ENCODE peak calls at places on chromosomes 2 and 18, in six cellular contexts. One of them, this sample, is unnamed.
A peak's percentile ranks its signal among the peaks of the same experiment; 100 is the strongest.

GRCh38 chr2:166090346-166090745 is 37.5 kb downstream of the SCN1A start:
- DNase-seq in body of pancreas: no peak
- DNase-seq in lower leg skin: no peak
- DNase-seq in spleen: no peak
- DNase-seq in transverse colon: no peak
- DNase-seq in IMR-90: peak; percentile 48
- DNase-seq in this sample: no peak

GRCh38 chr2:42102606-42103450 is 55.0 kb downstream of the PKDCC start:
- DNase-seq in body of pancreas: peak; percentile 66
- DNase-seq in lower leg skin: peak; percentile 88
- DNase-seq in spleen: peak; percentile 91
- DNase-seq in transverse colon: peak; percentile 61
- DNase-seq in IMR-90: no peak
- DNase-seq in this sample: no peak

GRCh38 chr2:219743548-219743947 is 116.1 kb downstream of the SLC4A3 start:
- DNase-seq in body of pancreas: no peak
- DNase-seq in lower leg skin: no peak
- DNase-seq in spleen: no peak
- DNase-seq in transverse colon: no peak
- DNase-seq in IMR-90: no peak
- DNase-seq in this sample: no peak

GRCh38 chr2:216006164-216006663 is 7.1 kb downstream of the MREG start:
- DNase-seq in body of pancreas: no peak
- DNase-seq in lower leg skin: no peak
- DNase-seq in spleen: peak; percentile 79
- DNase-seq in transverse colon: peak; percentile 20
- DNase-seq in IMR-90: no peak
- DNase-seq in this sample: peak; percentile 36

GRCh38 chr18:68533641-68534040 is 181.3 kb downstream of the TMX3 start:
- DNase-seq in body of pancreas: no peak
- DNase-seq in lower leg skin: no peak
- DNase-seq in spleen: no peak
- DNase-seq in transverse colon: no peak
- DNase-seq in IMR-90: no peak
- DNase-seq in this sample: no peak

GRCh38 chr2:154443919-154444318 is 254.6 kb upstream of the KCNJ3 start:
- DNase-seq in body of pancreas: no peak
- DNase-seq in lower leg skin: no peak
- DNase-seq in spleen: no peak
- DNase-seq in transverse colon: no peak
- DNase-seq in IMR-90: no peak
- DNase-seq in this sample: no peak

GRCh38 chr2:20593072-20594034 is 57.5 kb downstream of the HS1BP3 start:
- DNase-seq in body of pancreas: peak; percentile 36
- DNase-seq in lower leg skin: peak; percentile 87
- DNase-seq in spleen: peak; percentile 82
- DNase-seq in transverse colon: peak; percentile 30
- DNase-seq in IMR-90: peak; percentile 93
- DNase-seq in this sample: no peak

GRCh38 chr2:196131949-196132925 is 39.1 kb downstream of the STK17B start:
- DNase-seq in body of pancreas: peak; percentile 20
- DNase-seq in lower leg skin: no peak
- DNase-seq in spleen: no peak
- DNase-seq in transverse colon: no peak
- DNase-seq in IMR-90: peak; percentile 25
- DNase-seq in this sample: peak; percentile 3

GRCh38 chr18:37253424-37254255 is 312.0 kb downstream of the CELF4 start:
- DNase-seq in body of pancreas: peak; percentile 78
- DNase-seq in lower leg skin: no peak
- DNase-seq in spleen: peak; percentile 66
- DNase-seq in transverse colon: no peak
- DNase-seq in IMR-90: no peak
- DNase-seq in this sample: peak; percentile 22

GRCh38 chr2:33595385-33595784 is 3.7 kb downstream of the FAM98A start:
- DNase-seq in body of pancreas: no peak
- DNase-seq in lower leg skin: no peak
- DNase-seq in spleen: no peak
- DNase-seq in transverse colon: no peak
- DNase-seq in IMR-90: no peak
- DNase-seq in this sample: no peak

GRCh38 chr2:33597026-33597425 is 2.1 kb downstream of the FAM98A start:
- DNase-seq in body of pancreas: no peak
- DNase-seq in lower leg skin: no peak
- DNase-seq in spleen: no peak
- DNase-seq in transverse colon: no peak
- DNase-seq in IMR-90: no peak
- DNase-seq in this sample: no peak

GRCh38 chr2:33599943-33600192 is 769 bp upstream of the FAM98A start:
- DNase-seq in body of pancreas: no peak
- DNase-seq in lower leg skin: no peak
- DNase-seq in spleen: no peak
- DNase-seq in transverse colon: no peak
- DNase-seq in IMR-90: no peak
- DNase-seq in this sample: no peak

GRCh38 chr2:33599175-33599942 is at the start of gene FAM98A:
- DNase-seq in body of pancreas: peak; percentile 99
- DNase-seq in lower leg skin: peak; percentile 100
- DNase-seq in spleen: peak; percentile 99
- DNase-seq in transverse colon: peak; percentile 99
- DNase-seq in IMR-90: peak; percentile 99
- DNase-seq in this sample: peak; percentile 98

GRCh38 chr2:33598472-33599174 is 476 bp downstream of the FAM98A start:
- DNase-seq in body of pancreas: peak; percentile 58
- DNase-seq in lower leg skin: no peak
- DNase-seq in spleen: peak; percentile 82
- DNase-seq in transverse colon: peak; percentile 45
- DNase-seq in IMR-90: peak; percentile 56
- DNase-seq in this sample: peak; percentile 71
- TF ChIP-seq POLR2A in body of pancreas: no peak
- TF ChIP-seq POLR2A in lower leg skin: no peak
- TF ChIP-seq POLR2A in spleen: no peak
- TF ChIP-seq POLR2A in transverse colon: no peak
- TF ChIP-seq POLR2A in IMR-90: no peak
- TF ChIP-seq POLR2A in this sample: no peak

GRCh38 chr2:144154205-144154604 is 365.7 kb downstream of the ZEB2 start:
- DNase-seq in body of pancreas: no peak
- DNase-seq in lower leg skin: no peak
- DNase-seq in spleen: no peak
- DNase-seq in transverse colon: no peak
- DNase-seq in IMR-90: no peak
- DNase-seq in this sample: no peak
- TF ChIP-seq POLR2A in body of pancreas: no peak
- TF ChIP-seq POLR2A in lower leg skin: no peak
- TF ChIP-seq POLR2A in spleen: no peak
- TF ChIP-seq POLR2A in transverse colon: no peak
- TF ChIP-seq POLR2A in IMR-90: no peak
- TF ChIP-seq POLR2A in this sample: no peak

GRCh38 chr2:144511222-144511855 is 8.6 kb downstream of the ZEB2 start:
- DNase-seq in body of pancreas: no peak
- DNase-seq in lower leg skin: no peak
- DNase-seq in spleen: no peak
- DNase-seq in transverse colon: no peak
- DNase-seq in IMR-90: no peak
- DNase-seq in this sample: peak; percentile 41

GRCh38 chr2:144509001-144509545 is 10.8 kb downstream of the ZEB2 start:
- DNase-seq in body of pancreas: no peak
- DNase-seq in lower leg skin: no peak
- DNase-seq in spleen: no peak
- DNase-seq in transverse colon: no peak
- DNase-seq in IMR-90: no peak
- DNase-seq in this sample: peak; percentile 41

GRCh38 chr2:144509548-144510205 is 10.2 kb downstream of the ZEB2 start:
- DNase-seq in body of pancreas: no peak
- DNase-seq in lower leg skin: no peak
- DNase-seq in spleen: no peak
- DNase-seq in transverse colon: no peak
- DNase-seq in IMR-90: no peak
- DNase-seq in this sample: peak; percentile 46

GRCh38 chr2:144511945-144512344 is 8.0 kb downstream of the ZEB2 start:
- DNase-seq in body of pancreas: no peak
- DNase-seq in lower leg skin: no peak
- DNase-seq in spleen: no peak
- DNase-seq in transverse colon: no peak
- DNase-seq in IMR-90: no peak
- DNase-seq in this sample: no peak

DNA sequence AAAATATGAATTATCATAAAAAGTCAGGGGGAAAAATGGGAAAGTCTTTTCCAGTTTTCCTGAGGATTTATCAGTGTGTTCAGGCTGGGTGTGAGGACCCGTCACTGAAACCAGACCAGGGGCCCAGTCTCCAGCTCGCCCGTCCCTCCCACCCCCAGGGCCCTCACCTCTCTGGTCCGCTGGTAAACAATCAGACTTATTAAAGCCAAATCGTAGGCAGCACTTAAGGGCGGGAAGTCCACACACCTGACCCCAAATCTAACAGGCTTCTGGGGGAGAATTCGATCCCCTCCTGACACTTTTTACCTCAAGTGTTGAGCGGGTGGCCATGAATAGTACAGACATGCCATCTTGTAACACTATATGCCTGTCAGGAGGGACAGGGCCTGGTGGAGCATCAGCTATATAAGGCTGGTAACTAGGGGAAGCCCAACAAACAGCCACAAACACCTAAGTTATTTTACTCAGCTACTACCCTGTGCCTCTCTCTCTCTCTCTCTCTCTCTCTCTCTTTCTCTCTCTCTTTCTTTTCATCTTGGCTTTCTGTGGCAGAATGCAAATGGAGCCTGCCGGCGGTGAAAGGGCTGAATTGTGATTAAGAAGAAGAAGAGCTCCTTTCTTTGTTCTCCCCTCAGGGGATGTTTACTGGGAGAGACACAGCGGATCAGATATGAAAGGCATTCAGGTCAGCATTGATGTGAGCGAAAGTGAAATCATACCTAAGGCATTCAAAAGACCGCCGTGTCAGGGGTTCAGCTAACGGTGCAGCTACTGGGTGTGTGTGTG is 9.5 kb downstream of the ZEB2 start:
- DNase-seq in body of pancreas: no peak
- DNase-seq in lower leg skin: no peak
- DNase-seq in spleen: no peak
- DNase-seq in transverse colon: no peak
- DNase-seq in IMR-90: peak; percentile 89
- DNase-seq in this sample: peak; percentile 60
- TF ChIP-seq POLR2A in body of pancreas: no peak
- TF ChIP-seq POLR2A in lower leg skin: no peak
- TF ChIP-seq POLR2A in spleen: no peak
- TF ChIP-seq POLR2A in transverse colon: no peak
- TF ChIP-seq POLR2A in IMR-90: no peak
- TF ChIP-seq POLR2A in this sample: peak; percentile 11

GRCh38 chr18:10235553-10235952 is 218.9 kb upstream of the APCDD1 start:
- DNase-seq in body of pancreas: peak; percentile 41
- DNase-seq in lower leg skin: no peak
- DNase-seq in spleen: no peak
- DNase-seq in transverse colon: no peak
- DNase-seq in IMR-90: no peak
- DNase-seq in this sample: no peak
- TF ChIP-seq POLR2A in body of pancreas: no peak
- TF ChIP-seq POLR2A in lower leg skin: no peak
- TF ChIP-seq POLR2A in spleen: no peak
- TF ChIP-seq POLR2A in transverse colon: no peak
- TF ChIP-seq POLR2A in IMR-90: no peak
- TF ChIP-seq POLR2A in this sample: no peak

GRCh38 chr2:97928591-97928990 is 67.2 kb downstream of the TMEM131 start:
- DNase-seq in body of pancreas: no peak
- DNase-seq in lower leg skin: no peak
- DNase-seq in spleen: no peak
- DNase-seq in transverse colon: no peak
- DNase-seq in IMR-90: no peak
- DNase-seq in this sample: no peak

GRCh38 chr2:97932975-97933662 is 62.6 kb downstream of the TMEM131 start:
- DNase-seq in body of pancreas: no peak
- DNase-seq in lower leg skin: no peak
- DNase-seq in spleen: no peak
- DNase-seq in transverse colon: no peak
- DNase-seq in IMR-90: no peak
- DNase-seq in this sample: no peak

GRCh38 chr2:97931851-97932211 is 63.9 kb downstream of the TMEM131 start:
- DNase-seq in body of pancreas: no peak
- DNase-seq in lower leg skin: no peak
- DNase-seq in spleen: no peak
- DNase-seq in transverse colon: no peak
- DNase-seq in IMR-90: no peak
- DNase-seq in this sample: peak; percentile 9

GRCh38 chr2:97926936-97927335 is 68.8 kb downstream of the TMEM131 start:
- DNase-seq in body of pancreas: no peak
- DNase-seq in lower leg skin: no peak
- DNase-seq in spleen: no peak
- DNase-seq in transverse colon: no peak
- DNase-seq in IMR-90: no peak
- DNase-seq in this sample: no peak

DNA sequence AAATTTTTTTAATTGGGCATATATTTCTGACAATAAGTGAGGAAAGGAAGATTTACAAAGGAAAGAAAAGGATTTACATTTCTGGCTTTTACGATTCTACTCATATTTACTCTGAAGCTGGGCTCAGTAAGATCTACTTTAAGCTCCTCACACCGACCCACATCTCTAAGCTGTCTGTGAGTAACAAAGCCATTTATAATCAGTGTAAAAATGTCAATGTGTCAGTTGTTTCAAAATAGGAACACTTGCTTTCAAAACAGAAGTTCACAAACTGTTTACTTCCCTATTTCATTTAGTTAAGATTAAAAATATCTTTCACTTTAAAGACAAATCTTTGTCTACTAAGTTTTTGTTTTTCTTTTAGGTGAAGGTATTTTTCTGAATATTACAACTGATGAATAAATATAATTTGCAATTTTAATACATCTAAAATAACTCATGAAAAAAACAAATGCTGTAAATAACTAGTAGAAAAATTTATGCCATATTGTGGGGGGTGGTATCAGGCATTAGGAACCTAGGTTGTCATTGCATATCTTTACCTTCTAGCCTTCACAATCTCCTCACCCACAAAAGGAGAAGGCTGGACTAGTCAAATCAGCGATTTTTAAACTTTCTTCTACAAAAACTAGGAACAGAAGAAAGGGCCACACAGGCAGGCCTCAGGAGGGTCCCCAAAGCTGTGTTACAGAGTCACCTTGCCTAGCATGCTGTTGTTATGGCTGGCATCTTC is 64.5 kb downstream of the TMEM131 start:
- DNase-seq in body of pancreas: no peak
- DNase-seq in lower leg skin: no peak
- DNase-seq in spleen: no peak
- DNase-seq in transverse colon: no peak
- DNase-seq in IMR-90: no peak
- DNase-seq in this sample: no peak
- TF ChIP-seq POLR2A in body of pancreas: no peak
- TF ChIP-seq POLR2A in lower leg skin: no peak
- TF ChIP-seq POLR2A in spleen: no peak
- TF ChIP-seq POLR2A in transverse colon: no peak
- TF ChIP-seq POLR2A in IMR-90: no peak
- TF ChIP-seq POLR2A in this sample: no peak

This sample was measured in erythroblast.